ENCODE peak calls at places on chromosomes 13 and 19, in five cellular contexts. X, P, J, C and T are unnamed samples.

GRCh38 chr19:31330237-31330636 is 19.0 kb downstream of the TSHZ3 start:
- DNase-seq in J (no peak), X (no peak), C (no peak), P (no peak), T (no peak)

GRCh38 chr19:2317756-2318155 is 9.8 kb upstream of the LINGO3 start:
- DNase-seq in P (no peak), J (no peak), C (no peak), X (no peak), T (no peak)

GRCh38 chr13:72850959-72851677 is 69.2 kb downstream of the PIBF1 start:
- DNase-seq in X (no peak), P (no peak), J (no peak), C (peak), T (no peak)

GRCh38 chr19:35347930-35348298 is 212 bp downstream of the FFAR1 start:
- DNase-seq in P (no peak), C (no peak), J (no peak), X (no peak), T (no peak)

GRCh38 chr13:36789061-36789460 is 30.0 kb upstream of the RFXAP start:
- DNase-seq in J (no peak), X (no peak), C (no peak), P (no peak), T (no peak)

GRCh38 chr19:1259206-1259872 is 9.8 kb upstream of the CIRBP start:
- DNase-seq in P (peak), J (no peak), X (peak), C (peak), T (no peak)

GRCh38 chr13:111929036-111929616 is 137.8 kb upstream of the SOX1 start:
- DNase-seq in J (no peak), P (no peak), C (no peak), X (no peak), T (peak)

GRCh38 chr13:46633416-46633815 is 80.4 kb downstream of the LRCH1 start:
- DNase-seq in X (no peak), J (no peak), C (no peak), P (peak), T (no peak)

GRCh38 chr13:46184277-46184699 is 2.3 kb upstream of the LCP1 start:
- DNase-seq in P (peak), J (no peak), C (peak), X (peak), T (no peak)

GRCh38 chr19:45069056-45069455 is 7.2 kb downstream of the ZNF296 start:
- DNase-seq in C (peak), P (peak), X (no peak), J (no peak), T (no peak)

GRCh38 chr13:113722921-113723320 is 36.1 kb upstream of the TMEM255B start:
- DNase-seq in C (no peak), P (no peak), J (no peak), X (no peak), T (no peak)

GRCh38 chr19:425056-425455 is 16.1 kb upstream of the C2CD4C start:
- DNase-seq in X (no peak), J (no peak), C (no peak), P (no peak), T (no peak)

GRCh38 chr13:112261924-112262323 is 114.2 kb upstream of the SPACA7 start:
- DNase-seq in C (no peak), X (no peak), J (no peak), P (no peak), T (no peak)

GRCh38 chr19:17762505-17763229 is 11.4 kb downstream of the FCHO1 start:
- DNase-seq in C (peak), P (peak), J (peak), X (peak), T (no peak)

GRCh38 chr19:41930926-41931592 is 2.8 kb upstream of the ERFL start:
- DNase-seq in J (peak), C (peak), P (no peak), X (peak), T (no peak)

GRCh38 chr13:73697166-73697565 is 437.0 kb downstream of the KLF12 start:
- DNase-seq in J (no peak), C (no peak), X (no peak), P (no peak), T (no peak)

GRCh38 chr13:33797622-33798021 is 20.3 kb upstream of the RFC3 start:
- DNase-seq in C (no peak), X (peak), J (no peak), P (peak), T (no peak)

GRCh38 chr19:15831626-15832025 is 16.2 kb upstream of the OR10H1 start:
- DNase-seq in C (no peak), P (no peak), J (no peak), X (no peak), T (no peak)

GRCh38 chr13:104253063-104253680 is 1187.0 kb upstream of the SLC10A2 start:
- DNase-seq in C (peak), J (no peak), X (no peak), P (peak), T (no peak)

GRCh38 chr19:6828698-6829633 is 56.5 kb downstream of the VAV1 start:
- DNase-seq in P (no peak), J (no peak), X (peak), C (peak), T (no peak)

GRCh38 chr13:100895656-100896055 is 221.1 kb upstream of the TMTC4 start:
- DNase-seq in J (no peak), P (no peak), X (no peak), C (no peak), T (no peak)

GRCh38 chr19:48059331-48059730 is 15.5 kb upstream of the CABP5 start:
- DNase-seq in C (no peak), X (no peak), J (no peak), P (no peak), T (no peak)

GRCh38 chr19:54481326-54481930 is 8.3 kb upstream of the CDC42EP5 start:
- DNase-seq in X (peak), C (peak), P (peak), J (peak), T (peak)

GRCh38 chr13:112346173-112346898 is 29.8 kb upstream of the SPACA7 start:
- DNase-seq in P (peak), X (no peak), C (no peak), J (peak), T (no peak)

GRCh38 chr13:111508164-111508870 is 187.9 kb downstream of the TEX29 start:
- DNase-seq in X (no peak), J (no peak), C (no peak), P (no peak), T (no peak)

GRCh38 chr13:101634142-101634541 is 181.7 kb downstream of the ITGBL1 start:
- DNase-seq in J (no peak), P (no peak), C (no peak), X (no peak), T (no peak)

GRCh38 chr19:12773571-12773970 is 1.8 kb downstream of the HOOK2 start:
- DNase-seq in C (no peak), P (no peak), J (no peak), X (no peak), T (no peak)

GRCh38 chr19:42316223-42317211 is 3.4 kb downstream of the TMEM145 start:
- DNase-seq in X (peak), C (peak), J (no peak), P (peak), T (no peak)

GRCh38 chr13:33274264-33274663 is 11.3 kb downstream of the STARD13 start:
- DNase-seq in J (no peak), C (no peak), X (no peak), P (no peak), T (no peak)

GRCh38 chr19:19115954-19116353 is 22.3 kb downstream of the TMEM161A start:
- DNase-seq in P (no peak), J (no peak), C (peak), X (peak), T (peak)

GRCh38 chr19:42193706-42194105 is 23.8 kb downstream of the DEDD2 start:
- DNase-seq in C (no peak), J (no peak), P (peak), X (no peak), T (no peak)

GRCh38 chr19:11192957-11193939 is 4.1 kb downstream of the KANK2 start:
- DNase-seq in C (no peak), J (no peak), X (no peak), P (no peak), T (peak)

GRCh38 chr19:6772028-6772865 is at the start of gene VAV1:
- DNase-seq in P (no peak), X (peak), J (no peak), C (peak), T (no peak)

GRCh38 chr19:56504581-56504980 is 3.1 kb upstream of the ZNF471 start:
- DNase-seq in P (peak), J (no peak), C (no peak), X (no peak), T (no peak)

GRCh38 chr19:14375582-14376291 is 5.5 kb upstream of the ADGRE5 start:
- DNase-seq in J (no peak), C (peak), P (no peak), X (no peak), T (peak)

GRCh38 chr13:98976338-98976737 is 1.5 kb downstream of the DOCK9 start:
- DNase-seq in C (no peak), J (no peak), X (no peak), P (peak), T (no peak)

GRCh38 chr13:76019421-76020044 is 383.4 kb downstream of the LMO7 start:
- DNase-seq in P (no peak), J (no peak), C (peak), X (peak), T (no peak)

GRCh38 chr19:58460039-58460438 is 6.8 kb upstream of the ZNF324 start:
- DNase-seq in X (no peak), J (no peak), P (no peak), C (no peak), T (no peak)

GRCh38 chr19:35451278-35452096 is 3.4 kb downstream of the FFAR2 start:
- DNase-seq in X (peak), J (no peak), P (no peak), C (no peak), T (no peak)